ENCODE peak calls at places on chromosome 13, in five cellular contexts. J is NAMALWA, B is osteoblast, C is ascending aorta, P is OCI-LY7. Z is an unnamed sample.

GRCh38 chr13:36966404-36966803 is 32.7 kb downstream of the ALG5 start:
- DNase-seq in J (no peak), B (no peak), C (no peak), P (no peak), Z (no peak)

GRCh38 chr13:93932901-93933300 is 546.6 kb downstream of the DCT start:
- DNase-seq in J (no peak), B (no peak), C (no peak), P (no peak), Z (no peak)

GRCh38 chr13:105937451-105937850 is 598.0 kb downstream of the EFNB2 start:
- DNase-seq in J (no peak), B (no peak), C (no peak), P (no peak), Z (no peak)

GRCh38 chr13:37701306-37701705 is 102.7 kb upstream of the POSTN start:
- DNase-seq in J (no peak), B (no peak), C (no peak), P (no peak), Z (no peak)

GRCh38 chr13:42970824-42971669 is 21.0 kb downstream of the EPSTI1 start:
- DNase-seq in J (peak), B (no peak), C (no peak), P (peak), Z (peak)

GRCh38 chr13:79525051-79525450 is 44.1 kb downstream of the NDFIP2 start:
- DNase-seq in J (no peak), B (no peak), C (no peak), P (no peak), Z (no peak)

GRCh38 chr13:27489456-27489855 is 39.1 kb upstream of the MTIF3 start:
- DNase-seq in J (no peak), B (no peak), C (no peak), P (no peak), Z (no peak)

GRCh38 chr13:73924607-73925006 is 209.6 kb downstream of the KLF12 start:
- DNase-seq in J (no peak), B (no peak), C (no peak), P (no peak), Z (no peak)

GRCh38 chr13:70375718-70376117 is 267.5 kb upstream of the KLHL1 start:
- DNase-seq in J (no peak), B (no peak), C (no peak), P (no peak), Z (no peak)

GRCh38 chr13:33053397-33054066 is 37.3 kb downstream of the KL start:
- DNase-seq in J (no peak), B (no peak), C (no peak), P (no peak), Z (no peak)

GRCh38 chr13:49098771-49099512 is 121.2 kb upstream of the MLNR start:
- DNase-seq in J (peak), B (no peak), C (no peak), P (peak), Z (no peak)

GRCh38 chr13:109628251-109628699 is 158.1 kb downstream of the IRS2 start:
- DNase-seq in J (no peak), B (peak), C (no peak), P (no peak), Z (no peak)

Z was measured in H7.